ENCODE peak calls at places on chromosomes 11 and 22, in nine cellular contexts. R, I, V, M, X, L, D, B and H are unnamed samples.

GRCh38 chr11:124622531-124623451 is at the start of gene TBRG1:
- DNase-seq in M (peak), V (peak), D (peak), I (peak), L (peak), R (peak), X (peak), B (peak), H (peak)

GRCh38 chr11:22459053-22459452 is 120.9 kb downstream of the SLC17A6 start:
- DNase-seq in V (no peak), I (no peak), R (no peak), X (no peak), L (no peak), B (peak), M (peak), D (no peak), H (no peak)

GRCh38 chr22:22745225-22746060 is 101.0 kb downstream of the GGTLC2 start:
- DNase-seq in D (no peak), X (no peak), R (peak), I (no peak), L (peak), V (no peak), M (no peak), B (no peak), H (no peak)

GRCh38 chr22:20235453-20235991 is 32.6 kb downstream of the RTN4R start:
- DNase-seq in I (no peak), D (no peak), R (no peak), X (no peak), B (no peak), L (no peak), V (no peak), M (no peak), H (no peak)

GRCh38 chr11:3156661-3157311 is 8.3 kb downstream of the OSBPL5 start:
- DNase-seq in R (peak), M (no peak), V (no peak), L (no peak), X (no peak), I (no peak), D (no peak), B (no peak), H (no peak)

GRCh38 chr22:40426671-40427070 is 56.3 kb downstream of the SGSM3 start:
- DNase-seq in L (no peak), D (peak), M (peak), X (no peak), B (no peak), R (no peak), I (no peak), V (no peak), H (peak)

GRCh38 chr11:123195182-123196059 is at the start of gene CLMP:
- DNase-seq in B (peak), X (no peak), L (peak), R (peak), D (peak), V (peak), I (peak), M (peak), H (no peak)

GRCh38 chr22:30208631-30209603 is 37.6 kb downstream of the LIF start:
- DNase-seq in I (peak), L (peak), V (peak), M (peak), B (no peak), D (no peak), R (no peak), X (no peak), H (no peak)

GRCh38 chr11:18471995-18472394 is 16.3 kb downstream of the LDHAL6A start:
- DNase-seq in R (no peak), I (no peak), D (no peak), L (no peak), V (no peak), B (no peak), X (no peak), M (no peak), H (no peak)

GRCh38 chr11:102564110-102564509 is 33.6 kb upstream of the MMP7 start:
- DNase-seq in D (no peak), M (peak), V (no peak), R (no peak), I (no peak), L (no peak), X (no peak), B (peak), H (no peak)

GRCh38 chr11:122213111-122213510 is 97.1 kb upstream of the BLID start:
- DNase-seq in I (no peak), X (no peak), L (no peak), B (no peak), M (no peak), V (no peak), D (no peak), R (no peak), H (peak)

GRCh38 chr11:26780686-26781085 is 58.8 kb upstream of the SLC5A12 start:
- DNase-seq in X (no peak), B (no peak), D (no peak), L (no peak), R (no peak), V (no peak), M (peak), I (no peak), H (no peak)

GRCh38 chr11:110526323-110526722 is 96.6 kb downstream of the FDX1 start:
- DNase-seq in L (no peak), M (no peak), I (no peak), X (no peak), D (no peak), R (no peak), V (no peak), B (no peak), H (no peak)

GRCh38 chr22:47586038-47586437 is 823.6 kb downstream of the TBC1D22A start:
- DNase-seq in R (no peak), V (no peak), X (no peak), L (no peak), D (no peak), M (no peak), I (no peak), B (no peak), H (no peak)

GRCh38 chr11:46348566-46348981 is 1.3 kb downstream of the DGKZ start:
- DNase-seq in L (peak), R (no peak), V (no peak), M (no peak), X (no peak), B (no peak), I (no peak), D (no peak), H (no peak)

GRCh38 chr11:72840780-72841179 is 26.6 kb downstream of the ATG16L2 start:
- DNase-seq in X (no peak), V (no peak), D (no peak), B (peak), M (peak), R (no peak), I (no peak), L (no peak), H (no peak)

GRCh38 chr11:117910941-117911630 is 18.1 kb downstream of the TMPRSS13 start:
- DNase-seq in X (no peak), R (no peak), B (no peak), I (no peak), M (no peak), D (no peak), V (peak), L (no peak), H (no peak)

GRCh38 chr11:86162257-86162656 is 82.3 kb upstream of the EED start:
- DNase-seq in M (peak), V (peak), L (no peak), X (no peak), B (no peak), I (peak), R (peak), D (no peak), H (no peak)

DNA sequence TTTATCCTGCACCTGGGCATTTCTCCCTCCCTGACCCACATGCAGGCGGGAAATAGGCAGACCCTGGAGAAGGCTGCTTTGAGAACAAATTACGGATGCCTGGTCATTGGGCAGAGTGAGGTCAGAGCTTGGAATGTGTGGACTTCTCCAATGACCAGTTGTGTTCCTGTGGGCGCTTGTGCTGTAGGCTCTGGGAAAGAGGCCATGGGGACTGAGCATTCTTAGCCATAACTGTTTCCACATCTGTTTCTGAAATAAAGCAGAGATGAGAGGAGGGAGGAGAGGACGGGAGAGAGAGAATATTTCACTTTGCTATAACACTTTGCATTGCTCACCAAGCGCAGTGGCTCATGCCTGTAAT is 11.2 kb upstream of the TMEM184B start:
- DNase-seq in D (no peak), M (peak), X (no peak), I (peak), L (no peak), B (no peak), V (peak), R (peak), H (no peak)
- H3K27ac ChIP-seq in D (peak), M (peak), X (no peak), I (peak), L (peak), B (peak), V (peak), R (peak), H (no peak)

DNA sequence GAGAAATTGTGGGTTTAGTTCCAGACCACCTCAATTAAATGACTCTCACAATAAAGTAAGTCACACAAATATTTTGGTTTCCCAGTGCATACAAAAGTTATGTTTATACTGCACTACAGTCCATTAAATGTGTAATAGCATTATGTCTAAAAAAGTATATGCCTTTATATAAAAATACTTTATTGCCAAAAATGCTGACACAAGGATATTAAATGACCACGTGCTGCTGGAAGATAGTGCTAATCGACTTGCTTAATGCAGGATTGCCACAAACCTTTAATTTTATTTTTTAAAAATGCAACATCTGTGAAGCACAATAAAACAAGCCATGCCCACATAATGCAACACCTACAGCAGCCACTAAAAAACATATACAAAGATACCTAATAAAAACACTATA is 27.0 kb downstream of the OR5AK2 start:
- DNase-seq in M (no peak), R (no peak), B (no peak), I (no peak), D (no peak), V (no peak), L (no peak), X (no peak), H (no peak)
- H3K27ac ChIP-seq in M (no peak), R (no peak), B (no peak), I (no peak), D (no peak), V (no peak), L (no peak), X (no peak), H (no peak)

GRCh38 chr11:75338516-75339218 is 12.8 kb downstream of the ARRB1 start:
- DNase-seq in M (peak), B (no peak), I (no peak), D (no peak), L (no peak), V (no peak), X (no peak), R (no peak), H (peak)
- H3K27ac ChIP-seq in M (peak), B (no peak), I (no peak), D (peak), L (peak), V (peak), X (no peak), R (peak), H (peak)

GRCh38 chr11:65278351-65278750 is 16.6 kb downstream of the POLA2 start:
- DNase-seq in V (no peak), M (peak), X (no peak), B (no peak), R (no peak), L (no peak), D (no peak), I (no peak), H (no peak)
- H3K27ac ChIP-seq in V (peak), M (peak), X (no peak), B (no peak), R (no peak), L (no peak), D (no peak), I (no peak), H (no peak)

DNA sequence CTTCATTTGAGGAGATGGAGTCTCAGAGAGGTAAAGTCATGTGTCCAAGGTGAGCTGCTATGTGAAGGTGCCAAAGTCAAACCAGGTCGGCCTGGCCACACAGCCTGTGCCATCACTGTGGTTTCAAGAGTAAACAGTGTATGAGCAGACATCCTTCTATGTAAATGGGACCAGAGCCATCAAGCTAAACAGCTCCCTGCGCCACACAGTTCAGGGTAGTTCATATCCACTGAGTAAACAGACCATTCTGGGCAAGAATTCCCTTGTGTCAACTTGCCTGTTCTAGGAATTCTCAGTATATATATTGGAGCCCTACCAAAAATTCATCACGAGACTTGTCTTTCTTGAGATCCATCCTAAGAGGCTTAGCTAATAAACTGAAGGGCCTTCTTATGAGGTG is 77.5 kb downstream of the AMOTL1 start:
- DNase-seq in V (no peak), I (no peak), R (no peak), D (peak), B (peak), M (peak), L (no peak), X (no peak), H (no peak)
- H3K27ac ChIP-seq in V (no peak), I (no peak), R (no peak), D (peak), B (no peak), M (no peak), L (no peak), X (no peak), H (no peak)

DNA sequence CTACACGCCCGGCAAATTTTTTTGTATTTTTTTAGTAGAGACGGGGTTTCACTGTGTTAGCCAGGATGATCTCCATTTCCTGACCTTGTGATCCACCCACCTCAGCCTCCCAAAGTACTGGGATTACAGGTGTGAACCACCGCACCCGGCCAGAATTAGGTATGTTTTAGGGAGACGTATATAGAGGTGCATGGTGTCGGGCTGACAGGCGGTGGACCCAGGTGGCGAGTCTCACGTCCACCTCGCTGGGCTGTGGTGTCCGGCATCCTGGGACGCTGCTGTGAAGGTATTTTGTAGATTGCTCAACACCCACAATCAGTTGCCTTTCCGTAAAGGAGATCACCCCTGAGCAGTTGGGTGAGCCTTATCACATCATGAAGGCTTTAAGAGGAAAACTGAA is 728.6 kb downstream of the BRD1 start:
- DNase-seq in M (no peak), B (no peak), R (no peak), D (no peak), I (no peak), L (no peak), X (no peak), V (no peak), H (no peak)
- H3K27ac ChIP-seq in M (no peak), B (no peak), R (no peak), D (no peak), I (no peak), L (no peak), X (no peak), V (no peak), H (no peak)

GRCh38 chr11:134949716-134950115 is 537.7 kb upstream of the B3GAT1 start:
- DNase-seq in L (no peak), X (no peak), B (no peak), M (peak), R (no peak), D (no peak), I (no peak), V (no peak), H (no peak)
- H3K27ac ChIP-seq in L (no peak), X (no peak), B (no peak), M (peak), R (peak), D (peak), I (no peak), V (no peak), H (no peak)

GRCh38 chr11:23585700-23586099 is 725.4 kb upstream of the CCDC179 start:
- DNase-seq in V (no peak), M (no peak), D (no peak), R (no peak), L (no peak), X (no peak), I (no peak), B (no peak), H (no peak)
- H3K27ac ChIP-seq in V (no peak), M (no peak), D (no peak), R (no peak), L (no peak), X (no peak), I (no peak), B (no peak), H (no peak)

GRCh38 chr11:68146010-68146540 is 24.9 kb upstream of the CHKA start:
- DNase-seq in R (peak), V (peak), X (no peak), I (peak), D (peak), B (no peak), L (peak), M (no peak), H (no peak)

GRCh38 chr11:68145120-68145866 is 24.1 kb upstream of the CHKA start:
- DNase-seq in D (peak), B (peak), M (no peak), X (no peak), L (no peak), I (no peak), V (no peak), R (peak), H (no peak)

GRCh38 chr11:68148071-68148805 is 27.1 kb upstream of the CHKA start:
- DNase-seq in X (no peak), V (no peak), D (no peak), M (no peak), R (no peak), B (no peak), L (no peak), I (no peak), H (no peak)

GRCh38 chr11:68148882-68149281 is 27.7 kb upstream of the CHKA start:
- DNase-seq in R (peak), I (no peak), B (no peak), V (no peak), X (no peak), M (no peak), L (peak), D (no peak), H (no peak)

GRCh38 chr11:68146704-68147474 is 25.7 kb upstream of the CHKA start:
- DNase-seq in V (no peak), X (no peak), B (peak), L (peak), R (peak), M (peak), D (no peak), I (no peak), H (no peak)
- H3K27ac ChIP-seq in V (no peak), X (no peak), B (peak), L (peak), R (peak), M (no peak), D (peak), I (no peak), H (no peak)

GRCh38 chr22:28029962-28030361 is 110.9 kb upstream of the PITPNB start:
- DNase-seq in L (peak), R (no peak), M (no peak), B (no peak), D (no peak), X (no peak), V (no peak), I (no peak), H (no peak)
- H3K27ac ChIP-seq in L (no peak), R (peak), M (no peak), B (peak), D (peak), X (no peak), V (peak), I (no peak), H (peak)